ENCODE peak calls at places on chromosomes 4 and X, in four cellular contexts. T, Z, J and N are unnamed samples.

GRCh38 chr4:153335665-153336064 is 8.8 kb upstream of the MND1 start:
- DNase-seq in Z (no peak), T (no peak), J (no peak), N (no peak)

GRCh38 chr4:169062861-169063197 is 52.8 kb upstream of the CBR4 start:
- DNase-seq in Z (no peak), T (no peak), J (no peak), N (no peak)

GRCh38 chrX:24902808-24903207 is 113.0 kb downstream of the ARX start:
- DNase-seq in T (peak), Z (no peak), J (no peak), N (no peak)

GRCh38 chrX:39848900-39849299 is 248.9 kb downstream of the BCOR start:
- DNase-seq in J (no peak), Z (no peak), T (no peak), N (no peak)

GRCh38 chr4:140935259-140935658 is 179.1 kb upstream of the TBC1D9 start:
- DNase-seq in Z (no peak), T (no peak), J (no peak), N (no peak)

GRCh38 chr4:159632031-159632430 is 529.2 kb downstream of the RAPGEF2 start:
- DNase-seq in J (no peak), Z (no peak), T (no peak), N (no peak)

GRCh38 chrX:27186671-27187070 is 276.5 kb downstream of the PPP4R3C start:
- DNase-seq in T (no peak), Z (peak), J (peak), N (no peak)

GRCh38 chrX:46796574-46797191 is 37.8 kb upstream of the SLC9A7 start:
- DNase-seq in T (no peak), Z (peak), J (peak), N (no peak)

GRCh38 chrX:120790552-120790951 is 85.1 kb downstream of the CT47B1 start:
- DNase-seq in J (no peak), T (no peak), Z (no peak), N (no peak)

GRCh38 chr4:168584321-168584771 is 87.5 kb downstream of the PALLD start:
- DNase-seq in J (no peak), Z (peak), T (no peak), N (no peak)

GRCh38 chr4:78661086-78661690 is 109.6 kb downstream of the ANXA3 start:
- DNase-seq in T (no peak), J (no peak), Z (no peak), N (no peak)

GRCh38 chrX:30653415-30654131 is at the start of gene GK:
- DNase-seq in J (peak), T (no peak), Z (no peak), N (peak)

GRCh38 chrX:10570601-10571000 is 49.8 kb downstream of the MID1 start:
- DNase-seq in J (no peak), T (no peak), Z (no peak), N (no peak)

GRCh38 chrX:49001521-49002090 is 458 bp downstream of the GRIPAP1 start:
- DNase-seq in Z (peak), J (peak), T (no peak), N (no peak)

GRCh38 chrX:9312922-9313867 is 151.7 kb upstream of the TBL1X start:
- DNase-seq in J (peak), T (no peak), Z (no peak), N (no peak)

GRCh38 chrX:53237056-53237455 is 12.0 kb upstream of the KDM5C start:
- DNase-seq in J (no peak), T (no peak), Z (no peak), N (no peak)

GRCh38 chr4:128635141-128635911 is 174.2 kb upstream of the JADE1 start:
- DNase-seq in J (no peak), T (no peak), Z (peak), N (peak)

GRCh38 chrX:21666679-21667078 is 8.5 kb upstream of the KLHL34 start:
- DNase-seq in J (no peak), Z (no peak), T (no peak), N (no peak)

GRCh38 chrX:149630681-149631292 is 805 bp downstream of the TMEM185A start:
- DNase-seq in J (no peak), Z (peak), T (no peak), N (no peak)

GRCh38 chrX:44904542-44905115 is 31.6 kb downstream of the KDM6A start:
- DNase-seq in Z (no peak), J (no peak), T (no peak), N (no peak)

GRCh38 chrX:100829730-100830129 is 9.5 kb downstream of the CSTF2 start:
- DNase-seq in Z (no peak), T (peak), J (no peak), N (no peak)

GRCh38 chr4:74878323-74878722 is 54.6 kb upstream of the PARM1 start:
- DNase-seq in J (no peak), T (no peak), Z (no peak), N (no peak)

GRCh38 chr4:69589884-69590283 is 49.6 kb downstream of the UGT2A2 start:
- DNase-seq in J (no peak), Z (no peak), T (no peak), N (no peak)

GRCh38 chr4:185435466-185435865 is 9.7 kb upstream of the UFSP2 start:
- DNase-seq in J (no peak), Z (no peak), T (no peak), N (no peak)

GRCh38 chr4:1796486-1797204 is 3.6 kb downstream of the FGFR3 start:
- DNase-seq in J (no peak), T (no peak), Z (no peak), N (no peak)

GRCh38 chr4:123120473-123120872 is 198.1 kb upstream of the NUDT6 start:
- DNase-seq in T (peak), J (no peak), Z (no peak), N (no peak)

GRCh38 chr4:7291372-7292135 is 99.2 kb downstream of the SORCS2 start:
- DNase-seq in J (no peak), T (no peak), Z (peak), N (no peak)

GRCh38 chrX:53048169-53049126 is at the start of gene GPR173:
- DNase-seq in Z (peak), T (no peak), J (no peak), N (peak)

GRCh38 chr4:123340381-123340701 is 56.3 kb upstream of the SPRY1 start:
- DNase-seq in Z (no peak), T (peak), J (no peak), N (no peak)

GRCh38 chr4:28310926-28311325 is 1450.3 kb downstream of the STIM2 start:
- DNase-seq in J (no peak), T (no peak), Z (no peak), N (no peak)

GRCh38 chr4:23373269-23373668 is 516.6 kb downstream of the PPARGC1A start:
- DNase-seq in J (no peak), Z (peak), T (peak), N (no peak)

GRCh38 chr4:76420901-76421581 is at the start of gene CCDC158:
- DNase-seq in J (no peak), T (no peak), Z (no peak), N (no peak)